ENCODE peak calls at places on chromosome 1, in nine cellular contexts. One of them, this sample, is unnamed.

GRCh38 chr1:210321552-210321951 is 7.2 kb upstream of the HHAT start:
- DNase-seq in left ventricle myocardium inferior: no peak
- DNase-seq in H9: no peak
- DNase-seq in MM.1S: no peak
- DNase-seq in HCT116: no peak
- DNase-seq in left lung: no peak
- DNase-seq in Peyer's patch: no peak
- DNase-seq in IMR-90: no peak
- DNase-seq in spleen: no peak
- DNase-seq in this sample: no peak

GRCh38 chr1:38433097-38433722 is 386.6 kb upstream of the POU3F1 start:
- DNase-seq in HCT116: no peak
- DNase-seq in spleen: no peak
- DNase-seq in H9: peak; percentile 64
- DNase-seq in IMR-90: no peak
- DNase-seq in left ventricle myocardium inferior: no peak
- DNase-seq in Peyer's patch: no peak
- DNase-seq in MM.1S: no peak
- DNase-seq in left lung: no peak
- DNase-seq in this sample: no peak

GRCh38 chr1:43305461-43305860 is 4.7 kb downstream of the TIE1 start:
- DNase-seq in IMR-90: no peak
- DNase-seq in MM.1S: no peak
- DNase-seq in H9: no peak
- DNase-seq in Peyer's patch: no peak
- DNase-seq in HCT116: no peak
- DNase-seq in left lung: no peak
- DNase-seq in left ventricle myocardium inferior: no peak
- DNase-seq in spleen: peak; percentile 30
- DNase-seq in this sample: no peak

GRCh38 chr1:202283991-202284390 is 57.7 kb downstream of the UBE2T start:
- DNase-seq in left lung: no peak
- DNase-seq in Peyer's patch: no peak
- DNase-seq in spleen: peak; percentile 46
- DNase-seq in MM.1S: no peak
- DNase-seq in HCT116: no peak
- DNase-seq in IMR-90: peak; percentile 74
- DNase-seq in H9: no peak
- DNase-seq in left ventricle myocardium inferior: no peak
- DNase-seq in this sample: peak; percentile 38

GRCh38 chr1:15627343-15627988 is 10.2 kb downstream of the DDI2 start:
- DNase-seq in MM.1S: peak; percentile 34
- DNase-seq in Peyer's patch: no peak
- DNase-seq in left ventricle myocardium inferior: no peak
- DNase-seq in spleen: no peak
- DNase-seq in HCT116: no peak
- DNase-seq in left lung: no peak
- DNase-seq in H9: no peak
- DNase-seq in IMR-90: peak; percentile 26
- DNase-seq in this sample: no peak

GRCh38 chr1:5973771-5974170 is 18.5 kb downstream of the NPHP4 start:
- DNase-seq in H9: peak; percentile 35
- DNase-seq in IMR-90: no peak
- DNase-seq in MM.1S: no peak
- DNase-seq in left lung: no peak
- DNase-seq in HCT116: no peak
- DNase-seq in spleen: peak; percentile 45
- DNase-seq in left ventricle myocardium inferior: no peak
- DNase-seq in Peyer's patch: no peak
- DNase-seq in this sample: no peak

GRCh38 chr1:190169311-190170067 is 308.2 kb downstream of the BRINP3 start:
- DNase-seq in HCT116: no peak
- DNase-seq in Peyer's patch: no peak
- DNase-seq in H9: no peak
- DNase-seq in IMR-90: peak; percentile 78
- DNase-seq in MM.1S: no peak
- DNase-seq in left lung: no peak
- DNase-seq in spleen: no peak
- DNase-seq in left ventricle myocardium inferior: no peak
- DNase-seq in this sample: no peak

GRCh38 chr1:40030528-40031135 is 9.9 kb upstream of the CAP1 start:
- DNase-seq in HCT116: no peak
- DNase-seq in H9: no peak
- DNase-seq in left lung: no peak
- DNase-seq in MM.1S: no peak
- DNase-seq in left ventricle myocardium inferior: no peak
- DNase-seq in Peyer's patch: no peak
- DNase-seq in IMR-90: peak; percentile 65
- DNase-seq in spleen: no peak
- DNase-seq in this sample: peak; percentile 65

GRCh38 chr1:84122780-84123382 is 21.2 kb upstream of the PRKACB start:
- DNase-seq in HCT116: no peak
- DNase-seq in spleen: no peak
- DNase-seq in Peyer's patch: peak; percentile 40
- DNase-seq in left ventricle myocardium inferior: no peak
- DNase-seq in left lung: no peak
- DNase-seq in IMR-90: peak; percentile 58
- DNase-seq in MM.1S: peak; percentile 51
- DNase-seq in H9: no peak
- DNase-seq in this sample: peak; percentile 48

GRCh38 chr1:9589719-9590157 is 1.0 kb downstream of the TMEM201 start:
- DNase-seq in left ventricle myocardium inferior: no peak
- DNase-seq in H9: no peak
- DNase-seq in spleen: no peak
- DNase-seq in MM.1S: no peak
- DNase-seq in Peyer's patch: no peak
- DNase-seq in IMR-90: peak; percentile 5
- DNase-seq in left lung: no peak
- DNase-seq in HCT116: no peak
- DNase-seq in this sample: no peak

GRCh38 chr1:53573522-53573921 is 114.3 kb downstream of the DMRTB1 start:
- DNase-seq in left ventricle myocardium inferior: no peak
- DNase-seq in spleen: peak; percentile 52
- DNase-seq in MM.1S: no peak
- DNase-seq in H9: no peak
- DNase-seq in left lung: no peak
- DNase-seq in Peyer's patch: no peak
- DNase-seq in HCT116: no peak
- DNase-seq in IMR-90: no peak
- DNase-seq in this sample: no peak

GRCh38 chr1:235206533-235207201 is 45.6 kb upstream of the RBM34 start:
- DNase-seq in left lung: no peak
- DNase-seq in spleen: no peak
- DNase-seq in IMR-90: peak; percentile 46
- DNase-seq in MM.1S: no peak
- DNase-seq in HCT116: no peak
- DNase-seq in H9: no peak
- DNase-seq in left ventricle myocardium inferior: no peak
- DNase-seq in Peyer's patch: no peak
- DNase-seq in this sample: no peak

GRCh38 chr1:6183520-6183989 is 3.4 kb upstream of the CHD5 start:
- DNase-seq in MM.1S: no peak
- DNase-seq in left lung: no peak
- DNase-seq in H9: peak; percentile 57
- DNase-seq in spleen: no peak
- DNase-seq in HCT116: no peak
- DNase-seq in Peyer's patch: no peak
- DNase-seq in IMR-90: peak; percentile 20
- DNase-seq in left ventricle myocardium inferior: no peak
- DNase-seq in this sample: no peak

GRCh38 chr1:231238298-231238697 is 2.7 kb upstream of the GNPAT start:
- DNase-seq in MM.1S: no peak
- DNase-seq in left lung: no peak
- DNase-seq in H9: no peak
- DNase-seq in Peyer's patch: no peak
- DNase-seq in spleen: no peak
- DNase-seq in left ventricle myocardium inferior: no peak
- DNase-seq in HCT116: no peak
- DNase-seq in IMR-90: no peak
- DNase-seq in this sample: no peak

GRCh38 chr1:25198731-25199231 is 33.5 kb downstream of the SYF2 start:
- DNase-seq in HCT116: no peak
- DNase-seq in H9: no peak
- DNase-seq in left ventricle myocardium inferior: peak; percentile 20
- DNase-seq in Peyer's patch: no peak
- DNase-seq in spleen: no peak
- DNase-seq in MM.1S: no peak
- DNase-seq in IMR-90: no peak
- DNase-seq in left lung: no peak
- DNase-seq in this sample: peak; percentile 49

GRCh38 chr1:67052741-67053534 is 1.0 kb downstream of the SLC35D1 start:
- DNase-seq in HCT116: no peak
- DNase-seq in spleen: peak; percentile 79
- DNase-seq in left ventricle myocardium inferior: peak; percentile 22
- DNase-seq in left lung: peak; percentile 48
- DNase-seq in MM.1S: peak; percentile 44
- DNase-seq in H9: peak; percentile 31
- DNase-seq in IMR-90: peak; percentile 42
- DNase-seq in Peyer's patch: peak; percentile 39
- DNase-seq in this sample: peak; percentile 61

DNA sequence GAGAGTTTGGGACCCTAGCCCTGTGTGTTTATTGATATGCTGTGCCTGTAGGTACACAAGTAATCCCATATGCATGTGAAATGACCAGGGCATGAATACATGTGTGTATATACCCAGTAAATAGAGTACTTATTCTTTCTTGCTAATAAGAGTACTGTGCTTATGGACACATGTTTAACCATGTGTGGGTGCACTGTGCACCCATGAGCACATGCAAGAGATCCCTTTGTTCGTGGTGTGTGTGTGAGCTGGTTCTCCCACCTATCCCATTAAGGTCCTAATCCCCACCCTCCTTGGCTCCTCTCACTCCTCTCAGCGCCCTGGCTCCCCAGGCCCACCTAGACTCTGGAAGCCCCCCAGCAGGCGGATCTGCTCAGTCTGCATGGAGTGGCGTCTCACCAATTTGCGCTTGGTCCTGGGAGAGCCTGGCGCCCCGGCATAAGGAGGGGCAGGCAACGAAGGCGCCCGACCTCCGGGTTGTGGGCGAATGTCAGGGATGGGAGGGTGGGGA is 2.2 kb upstream of the LIX1L start:
- DNase-seq in spleen: no peak
- DNase-seq in left ventricle myocardium inferior: no peak
- DNase-seq in MM.1S: no peak
- DNase-seq in IMR-90: no peak
- DNase-seq in Peyer's patch: no peak
- DNase-seq in left lung: no peak
- DNase-seq in H9: no peak
- DNase-seq in HCT116: no peak
- DNase-seq in this sample: no peak
- H3K4me1 ChIP-seq in spleen: peaks cover 77% of the 10 kb centered on the region
- H3K4me1 ChIP-seq in left ventricle myocardium inferior: peaks cover 94% of the 10 kb centered on the region
- H3K4me1 ChIP-seq in MM.1S: peaks cover 46% of the 10 kb centered on the region
- H3K4me1 ChIP-seq in IMR-90: peaks cover 30% of the 10 kb centered on the region
- H3K4me1 ChIP-seq in Peyer's patch: peaks cover 63% of the 10 kb centered on the region
- H3K4me1 ChIP-seq in left lung: peaks cover 80% of the 10 kb centered on the region
- H3K4me1 ChIP-seq in H9: peaks cover 2% of the 10 kb centered on the region
- H3K4me1 ChIP-seq in HCT116: peaks cover 45% of the 10 kb centered on the region
- H3K4me1 ChIP-seq in this sample: peaks cover 64% of the 10 kb centered on the region

GRCh38 chr1:159005161-159005560 is 4.5 kb upstream of the IFI16 start:
- DNase-seq in H9: no peak
- DNase-seq in HCT116: no peak
- DNase-seq in MM.1S: no peak
- DNase-seq in spleen: no peak
- DNase-seq in left ventricle myocardium inferior: no peak
- DNase-seq in IMR-90: peak; percentile 52
- DNase-seq in left lung: no peak
- DNase-seq in Peyer's patch: no peak
- DNase-seq in this sample: no peak

GRCh38 chr1:159008744-159009188 is 941 bp upstream of the IFI16 start:
- DNase-seq in left ventricle myocardium inferior: no peak
- DNase-seq in spleen: peak; percentile 76
- DNase-seq in H9: no peak
- DNase-seq in Peyer's patch: peak; percentile 87
- DNase-seq in MM.1S: peak; percentile 63
- DNase-seq in left lung: no peak
- DNase-seq in IMR-90: peak; percentile 16
- DNase-seq in HCT116: no peak
- DNase-seq in this sample: no peak

GRCh38 chr1:159007734-159008133 is 2.0 kb upstream of the IFI16 start:
- DNase-seq in spleen: no peak
- DNase-seq in Peyer's patch: no peak
- DNase-seq in left ventricle myocardium inferior: no peak
- DNase-seq in IMR-90: no peak
- DNase-seq in H9: no peak
- DNase-seq in left lung: no peak
- DNase-seq in HCT116: no peak
- DNase-seq in MM.1S: no peak
- DNase-seq in this sample: no peak

GRCh38 chr1:159009287-159009686 is 420 bp upstream of the IFI16 start:
- DNase-seq in left ventricle myocardium inferior: no peak
- DNase-seq in H9: no peak
- DNase-seq in MM.1S: peak; percentile 30
- DNase-seq in left lung: no peak
- DNase-seq in Peyer's patch: no peak
- DNase-seq in HCT116: no peak
- DNase-seq in spleen: no peak
- DNase-seq in IMR-90: no peak
- DNase-seq in this sample: no peak

GRCh38 chr1:159005676-159006075 is 4.0 kb upstream of the IFI16 start:
- DNase-seq in MM.1S: no peak
- DNase-seq in IMR-90: no peak
- DNase-seq in left ventricle myocardium inferior: no peak
- DNase-seq in left lung: no peak
- DNase-seq in Peyer's patch: peak; percentile 78
- DNase-seq in HCT116: no peak
- DNase-seq in spleen: peak; percentile 81
- DNase-seq in H9: peak; percentile 42
- DNase-seq in this sample: no peak
- H3K27ac ChIP-seq in MM.1S: no peak overlapping the region
- H3K27ac ChIP-seq in IMR-90: no peak overlapping the region
- H3K27ac ChIP-seq in left ventricle myocardium inferior: peak overlapping the region; percentile 80
- H3K27ac ChIP-seq in left lung: peak overlapping the region; percentile 50
- H3K27ac ChIP-seq in Peyer's patch: peak overlapping the region; percentile 49
- H3K27ac ChIP-seq in HCT116: no peak overlapping the region
- H3K27ac ChIP-seq in spleen: peak overlapping the region; percentile 60
- H3K27ac ChIP-seq in H9: no peak overlapping the region
- H3K27ac ChIP-seq in this sample: no peak overlapping the region

GRCh38 chr1:17924578-17924977 is 169.4 kb downstream of the ACTL8 start:
- DNase-seq in left lung: no peak
- DNase-seq in H9: no peak
- DNase-seq in Peyer's patch: no peak
- DNase-seq in MM.1S: no peak
- DNase-seq in left ventricle myocardium inferior: no peak
- DNase-seq in spleen: peak; percentile 28
- DNase-seq in HCT116: no peak
- DNase-seq in IMR-90: no peak
- DNase-seq in this sample: no peak
- H3K27me3 ChIP-seq in left lung: no peaks in the 10 kb centered on the region
- H3K27me3 ChIP-seq in H9: no peaks in the 10 kb centered on the region
- H3K27me3 ChIP-seq in Peyer's patch: no peaks in the 10 kb centered on the region
- H3K27me3 ChIP-seq in MM.1S: peaks cover 57% of the 10 kb centered on the region
- H3K27me3 ChIP-seq in left ventricle myocardium inferior: peaks cover 90% of the 10 kb centered on the region
- H3K27me3 ChIP-seq in spleen: no peaks in the 10 kb centered on the region
- H3K27me3 ChIP-seq in HCT116: peaks cover 56% of the 10 kb centered on the region
- H3K27me3 ChIP-seq in IMR-90: peaks cover 8% of the 10 kb centered on the region
- H3K27me3 ChIP-seq in this sample: no peaks in the 10 kb centered on the region

DNA sequence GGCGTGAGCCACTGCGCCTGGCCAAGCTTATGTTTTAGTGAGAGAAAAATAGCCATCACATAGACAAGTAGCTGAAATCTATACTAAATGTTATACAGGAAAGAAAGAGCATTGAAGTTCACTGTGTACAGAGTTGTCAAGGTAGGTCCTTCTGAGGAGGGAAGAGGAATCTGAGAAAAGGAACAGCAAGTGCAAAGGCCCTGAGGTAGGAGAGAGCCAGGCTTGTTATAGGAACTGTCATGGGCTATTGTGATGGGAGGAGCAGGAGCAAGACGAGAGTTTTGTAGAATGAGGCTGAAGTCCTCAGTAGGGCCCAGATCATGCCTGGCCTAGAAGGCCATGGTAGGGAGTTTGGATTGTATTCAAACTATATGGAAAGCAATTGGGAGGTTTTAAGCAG is 4.6 kb downstream of the ZDHHC18 start:
- DNase-seq in spleen: peak; percentile 1
- DNase-seq in Peyer's patch: no peak
- DNase-seq in HCT116: no peak
- DNase-seq in IMR-90: no peak
- DNase-seq in H9: no peak
- DNase-seq in MM.1S: no peak
- DNase-seq in left lung: no peak
- DNase-seq in left ventricle myocardium inferior: no peak
- DNase-seq in this sample: no peak
- H3K4me1 ChIP-seq in spleen: peaks cover 70% of the 10 kb centered on the region
- H3K4me1 ChIP-seq in Peyer's patch: peaks cover 32% of the 10 kb centered on the region
- H3K4me1 ChIP-seq in HCT116: peaks cover 25% of the 10 kb centered on the region
- H3K4me1 ChIP-seq in IMR-90: peaks cover 21% of the 10 kb centered on the region
- H3K4me1 ChIP-seq in H9: no peaks in the 10 kb centered on the region
- H3K4me1 ChIP-seq in MM.1S: peaks cover 50% of the 10 kb centered on the region
- H3K4me1 ChIP-seq in left lung: peaks cover 79% of the 10 kb centered on the region
- H3K4me1 ChIP-seq in left ventricle myocardium inferior: peaks cover 41% of the 10 kb centered on the region
- H3K4me1 ChIP-seq in this sample: peaks cover 21% of the 10 kb centered on the region